ENCODE peak calls at places on chromosomes 16 and 17, in four cellular contexts. L, N, Q and T are unnamed samples.

GRCh38 chr17:7782237-7782636 is 51.8 kb upstream of the KDM6B start:
- DNase-seq in L (no peak), N (no peak), Q (peak; percentile 57), T (no peak)

GRCh38 chr17:78378225-78379133 is at the start of gene PGS1:
- DNase-seq in L (peak; percentile 86), N (peak; percentile 80), Q (peak; percentile 74), T (peak; percentile 79)

GRCh38 chr17:691423-691822 is 23.2 kb downstream of the VPS53 start:
- DNase-seq in L (no peak), N (no peak), Q (peak; percentile 36), T (no peak)

GRCh38 chr17:51154176-51154575 is 817 bp downstream of the NME1 start:
- DNase-seq in L (peak; percentile 38), N (no peak), Q (no peak), T (no peak)

GRCh38 chr17:82128287-82128686 is 30.3 kb upstream of the FASN start:
- DNase-seq in L (no peak), N (no peak), Q (no peak), T (no peak)

GRCh38 chr17:77327566-77328463 is 187.0 kb downstream of the SEC14L1 start:
- DNase-seq in L (no peak), N (no peak), Q (no peak), T (no peak)

GRCh38 chr17:61452301-61453290 is at the start of gene TBX4:
- DNase-seq in L (no peak), N (no peak), Q (no peak), T (no peak)

GRCh38 chr17:57484826-57485565 is 228.7 kb downstream of the MSI2 start:
- DNase-seq in L (no peak), N (no peak), Q (no peak), T (no peak)

GRCh38 chr16:87615621-87616041 is 13.3 kb downstream of the JPH3 start:
- DNase-seq in L (no peak), N (no peak), Q (no peak), T (no peak)

GRCh38 chr16:8660841-8661301 is 13.5 kb upstream of the ABAT start:
- DNase-seq in L (peak; percentile 67), N (peak; percentile 13), Q (peak; percentile 66), T (no peak)

GRCh38 chr16:21338537-21339268 is 60.6 kb upstream of the CRYM start:
- DNase-seq in L (no peak), N (no peak), Q (no peak), T (no peak)

GRCh38 chr16:4780235-4780634 is 7.9 kb downstream of the SEPTIN12 start:
- DNase-seq in L (no peak), N (no peak), Q (no peak), T (no peak)

GRCh38 chr16:9713151-9713550 is 469.1 kb downstream of the GRIN2A start:
- DNase-seq in L (no peak), N (no peak), Q (no peak), T (no peak)

GRCh38 chr16:11152205-11152604 is 103.8 kb downstream of the SOCS1 start:
- DNase-seq in L (no peak), N (no peak), Q (no peak), T (no peak)

GRCh38 chr17:79836952-79837887 is 2.0 kb downstream of the CBX4 start:
- DNase-seq in L (peak; percentile 90), N (peak; percentile 37), Q (peak; percentile 86), T (peak; percentile 80)

GRCh38 chr16:67968440-67969285 is at the start of gene SLC12A4:
- DNase-seq in L (peak; percentile 93), N (peak; percentile 79), Q (peak; percentile 69), T (no peak)

GRCh38 chr16:84022641-84023040 is 20.0 kb downstream of the SLC38A8 start:
- DNase-seq in L (no peak), N (no peak), Q (no peak), T (no peak)

GRCh38 chr17:39450847-39451581 is at the start of gene MED1:
- DNase-seq in L (peak; percentile 99), N (peak; percentile 81), Q (peak; percentile 99), T (peak; percentile 96)

GRCh38 chr17:278055-279028 is 74.3 kb downstream of the RPH3AL start:
- DNase-seq in L (no peak), N (no peak), Q (no peak), T (no peak)

GRCh38 chr17:7045492-7046126 is 1.7 kb upstream of the SLC16A11 start:
- DNase-seq in L (peak; percentile 82), N (no peak), Q (peak; percentile 93), T (no peak)